ENCODE peak calls at places on chromosomes 11 and 22, in six cellular contexts. U is PC-9, Z is IMR-90, D is fibroblast of lung, Y is PC-3, R is hepatocyte. A is an unnamed sample.

GRCh38 chr11:128598755-128599154 is 11.4 kb upstream of the ETS1 start:
- DNase-seq in U (no peak), Z (peak; percentile 39), D (peak; percentile 50), Y (no peak), R (no peak), A (no peak)

GRCh38 chr11:111324277-111324720 is 26.0 kb downstream of the POU2AF3 start:
- DNase-seq in U (no peak), Z (peak; percentile 72), D (peak; percentile 14), Y (peak; percentile 25), R (no peak), A (peak; percentile 57)

GRCh38 chr22:44975444-44976262 is 34.2 kb downstream of the PHF21B start:
- DNase-seq in U (peak; percentile 87), Z (peak; percentile 76), D (peak; percentile 78), Y (peak; percentile 85), R (peak; percentile 94), A (peak; percentile 89)

GRCh38 chr11:47233989-47234668 is 14.5 kb downstream of the ACP2 start:
- DNase-seq in U (no peak), Z (peak; percentile 67), D (peak; percentile 77), Y (peak; percentile 87), R (peak; percentile 51), A (peak; percentile 93)

GRCh38 chr22:24506802-24507438 is 11.8 kb downstream of the UPB1 start:
- DNase-seq in U (no peak), Z (peak; percentile 45), D (peak; percentile 20), Y (peak; percentile 54), R (peak; percentile 49), A (peak; percentile 52)

GRCh38 chr22:31944700-31945477 is 554 bp downstream of the YWHAH start:
- DNase-seq in U (no peak), Z (no peak), D (peak; percentile 12), Y (peak; percentile 17), R (peak; percentile 31), A (peak; percentile 60)

GRCh38 chr11:46383404-46383758 is 1.9 kb downstream of the MDK start:
- DNase-seq in U (no peak), Z (no peak), D (no peak), Y (no peak), R (no peak), A (no peak)

GRCh38 chr22:24230911-24231656 is 13.8 kb downstream of the GGT5 start:
- DNase-seq in U (no peak), Z (no peak), D (no peak), Y (no peak), R (peak; percentile 40), A (peak; percentile 11)

GRCh38 chr22:22583030-22583429 is 24.0 kb upstream of the PRAME start:
- DNase-seq in U (no peak), Z (no peak), D (no peak), Y (no peak), R (no peak), A (no peak)

GRCh38 chr22:39012525-39013516 is 1.2 kb upstream of the APOBEC3C start:
- DNase-seq in U (no peak), Z (no peak), D (no peak), Y (no peak), R (no peak), A (no peak)

GRCh38 chr11:105152556-105152955 is 13.0 kb upstream of the CARD18 start:
- DNase-seq in U (no peak), Z (no peak), D (peak; percentile 16), Y (peak; percentile 59), R (no peak), A (no peak)

GRCh38 chr22:45240137-45240809 is 421 bp downstream of the KIAA0930 start:
- DNase-seq in U (no peak), Z (no peak), D (no peak), Y (no peak), R (no peak), A (peak; percentile 78)

DNA sequence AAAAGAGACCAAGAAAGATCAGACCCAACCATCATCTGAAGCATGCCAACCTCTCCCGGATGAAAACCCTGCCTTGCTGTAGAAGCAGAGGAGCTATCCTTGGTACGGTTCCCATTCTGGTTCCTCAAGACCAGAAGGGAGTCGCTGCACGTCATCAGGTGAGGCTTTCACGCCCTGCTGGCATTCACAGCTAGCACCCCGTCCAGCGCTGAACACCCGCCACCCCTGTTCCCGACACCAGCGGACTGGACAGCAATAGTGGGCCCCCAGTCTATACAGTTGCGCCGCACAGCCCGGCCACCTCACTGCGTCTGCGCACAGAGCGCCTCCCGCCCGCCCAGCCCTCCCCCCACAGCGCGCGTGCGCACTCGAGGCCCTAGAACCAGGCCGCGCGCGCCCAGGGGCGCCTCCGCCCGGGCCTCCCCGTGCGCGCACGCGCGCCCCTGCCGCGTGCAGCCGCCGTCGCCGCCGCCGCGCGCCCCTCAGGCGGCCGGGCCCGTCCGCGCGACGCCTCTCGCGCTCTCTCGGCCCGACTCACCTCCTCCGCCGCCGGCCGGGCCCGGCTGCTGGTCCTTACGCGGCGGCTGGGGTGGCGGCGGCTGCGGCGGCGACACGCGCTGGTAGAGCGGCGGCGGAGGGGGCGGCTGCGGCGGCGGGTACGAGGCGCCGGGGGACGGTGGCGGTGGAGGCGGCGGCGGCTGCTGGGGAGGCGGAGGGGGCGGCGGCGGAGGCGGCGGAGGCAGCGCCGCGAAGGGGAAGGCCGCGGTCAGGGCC is 706 bp downstream of the SF1 start:
- DNase-seq in U (peak; percentile 77), Z (peak; percentile 75), D (peak; percentile 81), Y (peak; percentile 85), R (peak; percentile 95), A (peak; percentile 92)
- H3K4me1 ChIP-seq in U (peaks cover 26% of the 10 kb centered on the region), Z (peaks cover 2% of the 10 kb centered on the region), D (peaks cover 12% of the 10 kb centered on the region), Y (peaks cover 25% of the 10 kb centered on the region), R (peaks cover 15% of the 10 kb centered on the region), A (peaks cover 18% of the 10 kb centered on the region)

GRCh38 chr22:33835196-33835788 is 85.0 kb downstream of the LARGE1 start:
- DNase-seq in U (no peak), Z (no peak), D (no peak), Y (no peak), R (no peak), A (no peak)
- H3K27ac ChIP-seq in U (no peak overlapping the region), Z (no peak overlapping the region), D (no peak overlapping the region), Y (no peak overlapping the region), R (no peak overlapping the region), A (no peak overlapping the region)

GRCh38 chr11:31323145-31323544 is 46.4 kb downstream of the DCDC1 start:
- DNase-seq in U (no peak), Z (no peak), D (no peak), Y (no peak), R (no peak), A (no peak)

GRCh38 chr11:31325162-31325561 is 44.4 kb downstream of the DCDC1 start:
- DNase-seq in U (no peak), Z (peak; percentile 44), D (peak; percentile 78), Y (peak; percentile 67), R (no peak), A (peak; percentile 69)

GRCh38 chr11:31327417-31327816 is 42.1 kb downstream of the DCDC1 start:
- DNase-seq in U (no peak), Z (no peak), D (no peak), Y (no peak), R (no peak), A (no peak)

GRCh38 chr11:31328698-31329097 is 40.8 kb downstream of the DCDC1 start:
- DNase-seq in U (no peak), Z (no peak), D (no peak), Y (no peak), R (no peak), A (no peak)

GRCh38 chr11:31326470-31327148 is 42.9 kb downstream of the DCDC1 start:
- DNase-seq in U (no peak), Z (no peak), D (no peak), Y (no peak), R (no peak), A (no peak)
- H2AFZ ChIP-seq in U (no peak overlapping the region), Z (no peak overlapping the region), D (no peak overlapping the region), Y (no peak overlapping the region), R (no peak overlapping the region), A (no peak overlapping the region)

GRCh38 chr11:35099278-35100018 is 39.5 kb upstream of the CD44 start:
- DNase-seq in U (no peak), Z (peak; percentile 69), D (peak; percentile 54), Y (peak; percentile 52), R (no peak), A (peak; percentile 88)
- H3K4me1 ChIP-seq in U (no peaks in the 10 kb centered on the region), Z (peaks cover 8% of the 10 kb centered on the region), D (peaks cover 20% of the 10 kb centered on the region), Y (peaks cover 11% of the 10 kb centered on the region), R (no peaks in the 10 kb centered on the region), A (peaks cover 24% of the 10 kb centered on the region)

GRCh38 chr11:116856423-116856822 is 19.0 kb upstream of the APOA1 start:
- DNase-seq in U (no peak), Z (no peak), D (no peak), Y (no peak), R (no peak), A (no peak)

GRCh38 chr11:116857316-116857715 is 19.9 kb upstream of the APOA1 start:
- DNase-seq in U (no peak), Z (peak; percentile 26), D (no peak), Y (no peak), R (no peak), A (peak; percentile 55)

GRCh38 chr11:116860303-116860702 is 22.9 kb upstream of the APOA1 start:
- DNase-seq in U (no peak), Z (no peak), D (no peak), Y (no peak), R (no peak), A (no peak)

GRCh38 chr11:116859175-116859574 is 21.8 kb upstream of the APOA1 start:
- DNase-seq in U (no peak), Z (no peak), D (no peak), Y (no peak), R (no peak), A (no peak)

DNA sequence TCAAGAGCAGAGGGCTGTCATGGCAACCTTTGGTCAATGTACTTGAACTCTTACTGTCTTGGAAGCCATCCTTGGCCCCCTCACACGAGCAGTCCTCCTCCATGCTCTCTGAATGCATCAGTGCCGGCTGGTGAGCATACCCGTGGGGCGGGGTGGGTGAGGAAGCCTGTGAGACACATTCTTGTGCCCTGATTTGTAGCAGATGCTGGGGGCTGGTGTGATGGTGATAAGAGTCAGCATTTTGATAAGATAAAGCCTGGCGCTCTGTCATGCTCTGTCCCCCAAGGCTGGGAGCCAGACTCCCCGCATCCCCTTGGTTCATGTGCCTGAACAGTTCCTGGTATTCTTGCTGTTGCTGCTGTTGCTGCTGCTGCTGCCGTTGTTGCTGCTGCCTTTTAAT is 20.5 kb upstream of the APOA1 start:
- DNase-seq in U (no peak), Z (no peak), D (no peak), Y (no peak), R (no peak), A (no peak)
- H3K27ac ChIP-seq in U (no peak overlapping the region), Z (no peak overlapping the region), D (no peak overlapping the region), Y (no peak overlapping the region), R (no peak overlapping the region), A (no peak overlapping the region)

GRCh38 chr11:125164422-125165110 is at the start of gene PKNOX2:
- DNase-seq in U (peak; percentile 40), Z (peak; percentile 67), D (peak; percentile 84), Y (peak; percentile 63), R (peak; percentile 91), A (peak; percentile 87)
- H2AFZ ChIP-seq in U (no peak within 1 kb of the TSS), Z (peak within 1 kb of the TSS; percentile 90), D (peak within 1 kb of the TSS; percentile 49), Y (peak within 1 kb of the TSS; percentile 88), R (peak within 1 kb of the TSS; percentile 52), A (peak within 1 kb of the TSS; percentile 86)

A was measured in GM23248.